ENCODE peak calls at places on chromosomes 1 and 21, in five cellular contexts. One of them, this sample, is unnamed. For H3K27me3 and H3K4me1, the result is how much of the 10 kb centered on the place peaks cover.

GRCh38 chr1:63991685-63992084 is 211.7 kb upstream of the UBE2U start:
- DNase-seq in fibroblast of lung: no peak
- DNase-seq in Peyer's patch: no peak
- DNase-seq in IMR-90: no peak
- DNase-seq in heart left ventricle: no peak
- DNase-seq in this sample: no peak

GRCh38 chr1:221573727-221574126 is 168.2 kb downstream of the DUSP10 start:
- DNase-seq in fibroblast of lung: no peak
- DNase-seq in Peyer's patch: no peak
- DNase-seq in IMR-90: no peak
- DNase-seq in heart left ventricle: no peak
- DNase-seq in this sample: no peak

GRCh38 chr1:87840772-87841171 is 512.1 kb downstream of the LMO4 start:
- DNase-seq in fibroblast of lung: no peak
- DNase-seq in Peyer's patch: no peak
- DNase-seq in IMR-90: no peak
- DNase-seq in heart left ventricle: no peak
- DNase-seq in this sample: no peak

GRCh38 chr1:21921100-21921875 is 15.8 kb downstream of the HSPG2 start:
- DNase-seq in fibroblast of lung: no peak
- DNase-seq in Peyer's patch: no peak
- DNase-seq in IMR-90: no peak
- DNase-seq in heart left ventricle: no peak
- DNase-seq in this sample: no peak

GRCh38 chr1:28249013-28249870 is 10.1 kb upstream of the SESN2 start:
- DNase-seq in fibroblast of lung: peak
- DNase-seq in Peyer's patch: no peak
- DNase-seq in IMR-90: peak
- DNase-seq in heart left ventricle: peak
- DNase-seq in this sample: no peak

GRCh38 chr21:46000731-46001641 is 19.4 kb downstream of the COL6A1 start:
- DNase-seq in fibroblast of lung: no peak
- DNase-seq in Peyer's patch: peak
- DNase-seq in IMR-90: no peak
- DNase-seq in heart left ventricle: peak
- DNase-seq in this sample: no peak

GRCh38 chr1:229947968-229948367 is 119.1 kb upstream of the GALNT2 start:
- DNase-seq in fibroblast of lung: peak
- DNase-seq in Peyer's patch: no peak
- DNase-seq in IMR-90: no peak
- DNase-seq in heart left ventricle: no peak
- DNase-seq in this sample: no peak

GRCh38 chr1:36174716-36175115 is 18.8 kb downstream of the MAP7D1 start:
- DNase-seq in fibroblast of lung: no peak
- DNase-seq in Peyer's patch: no peak
- DNase-seq in IMR-90: no peak
- DNase-seq in heart left ventricle: no peak
- DNase-seq in this sample: no peak

GRCh38 chr1:230891984-230892383 is 23.7 kb upstream of the C1orf198 start:
- DNase-seq in fibroblast of lung: no peak
- DNase-seq in Peyer's patch: no peak
- DNase-seq in IMR-90: no peak
- DNase-seq in heart left ventricle: no peak
- DNase-seq in this sample: no peak

GRCh38 chr1:244362481-244362880 is 89.2 kb downstream of the ADSS2 start:
- DNase-seq in fibroblast of lung: no peak
- DNase-seq in Peyer's patch: no peak
- DNase-seq in IMR-90: no peak
- DNase-seq in heart left ventricle: no peak
- DNase-seq in this sample: no peak

GRCh38 chr1:24321712-24322635 is 2.8 kb downstream of the GRHL3 start:
- DNase-seq in fibroblast of lung: peak
- DNase-seq in Peyer's patch: peak
- DNase-seq in IMR-90: peak
- DNase-seq in heart left ventricle: peak
- DNase-seq in this sample: peak

GRCh38 chr1:24322636-24323177 is 3.5 kb downstream of the GRHL3 start:
- DNase-seq in fibroblast of lung: peak
- DNase-seq in Peyer's patch: no peak
- DNase-seq in IMR-90: no peak
- DNase-seq in heart left ventricle: no peak
- DNase-seq in this sample: no peak

GRCh38 chr1:24323281-24323680 is 4.1 kb downstream of the GRHL3 start:
- DNase-seq in fibroblast of lung: no peak
- DNase-seq in Peyer's patch: no peak
- DNase-seq in IMR-90: no peak
- DNase-seq in heart left ventricle: no peak
- DNase-seq in this sample: no peak

GRCh38 chr1:24325587-24326449 is 6.7 kb downstream of the GRHL3 start:
- DNase-seq in fibroblast of lung: no peak
- DNase-seq in Peyer's patch: no peak
- DNase-seq in IMR-90: no peak
- DNase-seq in heart left ventricle: no peak
- DNase-seq in this sample: no peak

GRCh38 chr1:24324903-24325302 is 5.7 kb downstream of the GRHL3 start:
- DNase-seq in fibroblast of lung: no peak
- DNase-seq in Peyer's patch: no peak
- DNase-seq in IMR-90: no peak
- DNase-seq in heart left ventricle: no peak
- DNase-seq in this sample: no peak
- H3K27me3 ChIP-seq in fibroblast of lung: half or more
- H3K27me3 ChIP-seq in Peyer's patch: under half
- H3K27me3 ChIP-seq in IMR-90: half or more
- H3K27me3 ChIP-seq in heart left ventricle: under half
- H3K27me3 ChIP-seq in this sample: under half

GRCh38 chr1:40694353-40694874 is 2.9 kb downstream of the NFYC start:
- DNase-seq in fibroblast of lung: no peak
- DNase-seq in Peyer's patch: no peak
- DNase-seq in IMR-90: no peak
- DNase-seq in heart left ventricle: no peak
- DNase-seq in this sample: peak
- H3K4me1 ChIP-seq in fibroblast of lung: under half
- H3K4me1 ChIP-seq in Peyer's patch: under half
- H3K4me1 ChIP-seq in IMR-90: under half
- H3K4me1 ChIP-seq in heart left ventricle: under half
- H3K4me1 ChIP-seq in this sample: half or more

DNA sequence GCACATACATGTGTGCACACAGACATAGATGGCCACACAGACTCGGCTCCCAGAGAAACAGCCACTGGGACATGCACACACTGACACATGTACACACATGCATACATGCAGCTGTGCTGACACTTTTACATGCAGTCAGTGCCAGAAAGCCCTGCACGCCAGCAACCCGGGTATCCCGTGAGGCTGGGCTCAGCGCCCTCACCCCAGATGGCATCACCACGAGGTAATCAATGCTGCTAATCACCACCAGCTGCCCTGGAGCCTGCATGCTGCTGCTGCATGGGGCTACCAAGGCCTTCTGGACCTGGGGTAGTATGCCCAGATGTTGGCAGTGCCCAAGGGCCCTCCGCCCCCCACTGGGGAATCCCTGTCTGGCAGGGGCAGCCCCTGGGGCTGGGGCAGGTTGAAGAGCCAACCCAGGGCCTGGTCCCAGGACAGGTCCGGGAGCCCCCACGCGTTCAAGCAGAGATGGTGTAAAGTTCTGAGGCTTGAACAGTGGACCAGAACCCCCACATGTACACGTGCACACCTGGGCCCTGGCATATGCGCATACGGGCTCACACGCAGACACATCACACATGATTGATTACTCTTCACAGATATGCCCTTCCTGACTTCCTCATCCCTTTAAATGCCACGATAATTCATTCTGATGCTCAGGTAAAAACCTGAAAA is 2.7 kb upstream of the COL16A1 start:
- DNase-seq in fibroblast of lung: no peak
- DNase-seq in Peyer's patch: no peak
- DNase-seq in IMR-90: peak
- DNase-seq in heart left ventricle: peak
- DNase-seq in this sample: no peak
- H3K4me3 ChIP-seq in fibroblast of lung: no peak
- H3K4me3 ChIP-seq in Peyer's patch: no peak
- H3K4me3 ChIP-seq in IMR-90: no peak
- H3K4me3 ChIP-seq in heart left ventricle: no peak
- H3K4me3 ChIP-seq in this sample: no peak

GRCh38 chr21:37915516-37915915 is 741 bp downstream of the KCNJ6 start:
- DNase-seq in fibroblast of lung: no peak
- DNase-seq in Peyer's patch: no peak
- DNase-seq in IMR-90: no peak
- DNase-seq in heart left ventricle: no peak
- DNase-seq in this sample: no peak

GRCh38 chr21:37914211-37914900 is 1.9 kb downstream of the KCNJ6 start:
- DNase-seq in fibroblast of lung: peak
- DNase-seq in Peyer's patch: no peak
- DNase-seq in IMR-90: peak
- DNase-seq in heart left ventricle: no peak
- DNase-seq in this sample: no peak

GRCh38 chr21:37909936-37910335 is 6.3 kb downstream of the KCNJ6 start:
- DNase-seq in fibroblast of lung: no peak
- DNase-seq in Peyer's patch: no peak
- DNase-seq in IMR-90: no peak
- DNase-seq in heart left ventricle: no peak
- DNase-seq in this sample: no peak

GRCh38 chr21:37915941-37916794 is at the start of gene KCNJ6:
- DNase-seq in fibroblast of lung: peak
- DNase-seq in Peyer's patch: no peak
- DNase-seq in IMR-90: peak
- DNase-seq in heart left ventricle: peak
- DNase-seq in this sample: no peak

GRCh38 chr21:37912616-37913015 is 3.6 kb downstream of the KCNJ6 start:
- DNase-seq in fibroblast of lung: no peak
- DNase-seq in Peyer's patch: no peak
- DNase-seq in IMR-90: no peak
- DNase-seq in heart left ventricle: no peak
- DNase-seq in this sample: no peak
- H3K27me3 ChIP-seq in fibroblast of lung: under half
- H3K27me3 ChIP-seq in Peyer's patch: under half
- H3K27me3 ChIP-seq in IMR-90: under half
- H3K27me3 ChIP-seq in heart left ventricle: under half
- H3K27me3 ChIP-seq in this sample: under half

DNA sequence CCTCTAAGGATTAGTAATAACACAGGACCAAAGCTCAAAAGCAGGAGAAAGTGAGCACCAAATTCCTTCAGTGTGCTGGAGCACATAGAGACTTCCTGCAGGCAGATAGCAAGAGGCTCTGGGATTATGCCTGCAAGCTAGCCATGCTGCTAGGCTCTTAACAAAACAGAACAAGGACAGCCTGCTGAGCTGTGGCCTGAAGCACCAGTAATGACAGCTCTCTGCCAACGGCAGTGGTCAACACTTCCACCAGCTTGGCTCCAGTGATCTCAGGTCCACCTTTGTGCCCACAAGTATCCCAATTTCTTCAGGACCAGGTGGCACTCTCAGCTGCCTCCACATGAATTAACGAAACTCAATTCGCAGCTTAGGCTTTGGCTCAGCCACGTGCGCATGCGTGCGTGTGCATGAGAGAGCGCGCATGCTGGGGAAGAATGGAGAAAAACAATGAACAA is 64.2 kb downstream of the SLC45A1 start:
- DNase-seq in fibroblast of lung: peak
- DNase-seq in Peyer's patch: no peak
- DNase-seq in IMR-90: no peak
- DNase-seq in heart left ventricle: no peak
- DNase-seq in this sample: no peak
- H3K4me1 ChIP-seq in fibroblast of lung: under half
- H3K4me1 ChIP-seq in Peyer's patch: under half
- H3K4me1 ChIP-seq in IMR-90: under half
- H3K4me1 ChIP-seq in heart left ventricle: half or more
- H3K4me1 ChIP-seq in this sample: half or more

This sample was measured in CD4-positive, CD25-positive, alpha-beta regulatory T cell.